ENCODE peak calls at places on chromosomes 16 and 17, in six cellular contexts. R, L, O, W, M and I are unnamed samples.

GRCh38 chr17:27559506-27559931 is 71.5 kb upstream of the LGALS9 start:
- DNase-seq in W (no peak), R (no peak), M (peak), O (no peak), L (no peak), I (no peak)

GRCh38 chr17:2898255-2898926 is 102.2 kb downstream of the RAP1GAP2 start:
- DNase-seq in M (no peak), O (no peak), L (no peak), W (no peak), R (no peak), I (no peak)

GRCh38 chr17:600576-601301 is 113.9 kb downstream of the VPS53 start:
- DNase-seq in L (peak), R (peak), M (peak), W (no peak), O (peak), I (no peak)

GRCh38 chr17:55734128-55734781 is 11.6 kb upstream of the TMEM100 start:
- DNase-seq in O (no peak), R (peak), L (no peak), W (no peak), M (no peak), I (no peak)

GRCh38 chr17:15648384-15648783 is 28.9 kb upstream of the FBXW10B start:
- DNase-seq in L (no peak), M (peak), W (no peak), O (peak), R (no peak), I (no peak)

GRCh38 chr16:81923296-81923695 is 88.0 kb downstream of the SDR42E1 start:
- DNase-seq in R (no peak), L (no peak), M (peak), W (no peak), O (no peak), I (no peak)

GRCh38 chr16:65938083-65938482 is 428.4 kb upstream of the CDH5 start:
- DNase-seq in M (peak), W (no peak), O (no peak), L (no peak), R (no peak), I (no peak)

GRCh38 chr17:64786337-64786736 is 124.2 kb upstream of the SMURF2 start:
- DNase-seq in L (no peak), M (peak), W (no peak), O (no peak), R (no peak), I (no peak)

GRCh38 chr16:68800257-68800875 is 43.0 kb upstream of the TANGO6 start:
- DNase-seq in W (peak), L (peak), O (peak), R (peak), M (no peak), I (peak)

GRCh38 chr17:47980516-47980915 is 9.6 kb downstream of the CDK5RAP3 start:
- DNase-seq in W (no peak), L (no peak), O (no peak), R (no peak), M (no peak), I (no peak)

GRCh38 chr17:56914641-56915263 is 903 bp upstream of the TRIM25 start:
- DNase-seq in M (no peak), R (no peak), O (peak), W (no peak), L (no peak), I (peak)